ENCODE peak calls at places on chromosomes 12 and 14, in five cellular contexts. D is HCT116, L is A673, U is mucosa of descending colon, A is heart right ventricle. V is an unnamed sample.

GRCh38 chr12:113136128-113136989 is 798 bp upstream of the RASAL1 start:
- DNase-seq in L (peak; percentile 54), A (no peak), D (peak; percentile 22), U (peak; percentile 73), V (no peak)

GRCh38 chr14:101761881-101762529 is 496 bp downstream of the PPP2R5C start:
- DNase-seq in A (no peak), U (peak; percentile 67), D (no peak), L (peak; percentile 11), V (no peak)

GRCh38 chr12:2523881-2524561 is 270.7 kb upstream of the FKBP4 start:
- DNase-seq in U (no peak), L (no peak), A (no peak), D (no peak), V (no peak)

GRCh38 chr12:6960291-6961277 is 9.4 kb downstream of the PTPN6 start:
- DNase-seq in D (no peak), A (no peak), U (no peak), L (no peak), V (no peak)

GRCh38 chr14:64569108-64570045 is 19.6 kb downstream of the PPP1R36 start:
- DNase-seq in D (peak; percentile 62), U (no peak), L (no peak), A (peak; percentile 57), V (no peak)

GRCh38 chr14:95537298-95538089 is 2.6 kb downstream of the GLRX5 start:
- DNase-seq in L (no peak), D (no peak), A (no peak), U (no peak), V (no peak)

GRCh38 chr12:72684491-72684890 is 412.3 kb downstream of the TRHDE start:
- DNase-seq in U (no peak), A (no peak), D (no peak), L (no peak), V (no peak)

GRCh38 chr14:57961793-57962075 is 95.8 kb upstream of the SLC35F4 start:
- DNase-seq in D (no peak), U (no peak), L (no peak), A (no peak), V (no peak)

GRCh38 chr12:94616217-94616729 is 34.1 kb downstream of the TMCC3 start:
- DNase-seq in L (no peak), U (peak; percentile 66), D (no peak), A (no peak), V (no peak)

GRCh38 chr12:45731376-45731775 is 1.9 kb downstream of the ARID2 start:
- DNase-seq in L (no peak), A (no peak), D (no peak), U (no peak), V (no peak)

GRCh38 chr12:19490908-19491307 is 51.6 kb downstream of the AEBP2 start:
- DNase-seq in A (no peak), D (no peak), U (no peak), L (no peak), V (no peak)

GRCh38 chr14:48391661-48392060 is 716.3 kb upstream of the MDGA2 start:
- DNase-seq in L (no peak), D (no peak), A (no peak), U (no peak), V (no peak)

GRCh38 chr12:28258998-28259397 is 68.7 kb downstream of the CCDC91 start:
- DNase-seq in A (no peak), U (no peak), L (no peak), D (no peak), V (no peak)

GRCh38 chr12:46459111-46459510 is 86.5 kb upstream of the SLC38A2 start:
- DNase-seq in U (no peak), L (no peak), D (no peak), A (no peak), V (peak; percentile 13)

GRCh38 chr12:47867496-47867941 is 37.3 kb downstream of the VDR start:
- DNase-seq in U (no peak), D (no peak), A (no peak), L (peak; percentile 33), V (no peak)

GRCh38 chr12:6963741-6964446 is 6.6 kb downstream of the PHB2 start:
- DNase-seq in U (peak; percentile 65), L (no peak), A (no peak), D (no peak), V (no peak)

GRCh38 chr12:61011767-61012423 is 1248.3 kb upstream of the USP15 start:
- DNase-seq in A (no peak), D (no peak), L (no peak), U (no peak), V (no peak)

GRCh38 chr14:24321212-24321975 is 10.1 kb downstream of the LTB4R start:
- DNase-seq in D (no peak), A (no peak), L (no peak), U (no peak), V (no peak)

GRCh38 chr12:57810450-57810849 is 8.1 kb downstream of the AVIL start:
- DNase-seq in U (no peak), D (peak; percentile 34), L (no peak), A (no peak), V (no peak)

GRCh38 chr12:32897688-32898573 is 1.4 kb upstream of the PKP2 start:
- DNase-seq in D (no peak), L (no peak), U (peak; percentile 49), A (no peak), V (no peak)

GRCh38 chr14:44165286-44165685 is 341.8 kb downstream of the FSCB start:
- DNase-seq in U (no peak), D (no peak), A (no peak), L (peak; percentile 78), V (no peak)

DNA sequence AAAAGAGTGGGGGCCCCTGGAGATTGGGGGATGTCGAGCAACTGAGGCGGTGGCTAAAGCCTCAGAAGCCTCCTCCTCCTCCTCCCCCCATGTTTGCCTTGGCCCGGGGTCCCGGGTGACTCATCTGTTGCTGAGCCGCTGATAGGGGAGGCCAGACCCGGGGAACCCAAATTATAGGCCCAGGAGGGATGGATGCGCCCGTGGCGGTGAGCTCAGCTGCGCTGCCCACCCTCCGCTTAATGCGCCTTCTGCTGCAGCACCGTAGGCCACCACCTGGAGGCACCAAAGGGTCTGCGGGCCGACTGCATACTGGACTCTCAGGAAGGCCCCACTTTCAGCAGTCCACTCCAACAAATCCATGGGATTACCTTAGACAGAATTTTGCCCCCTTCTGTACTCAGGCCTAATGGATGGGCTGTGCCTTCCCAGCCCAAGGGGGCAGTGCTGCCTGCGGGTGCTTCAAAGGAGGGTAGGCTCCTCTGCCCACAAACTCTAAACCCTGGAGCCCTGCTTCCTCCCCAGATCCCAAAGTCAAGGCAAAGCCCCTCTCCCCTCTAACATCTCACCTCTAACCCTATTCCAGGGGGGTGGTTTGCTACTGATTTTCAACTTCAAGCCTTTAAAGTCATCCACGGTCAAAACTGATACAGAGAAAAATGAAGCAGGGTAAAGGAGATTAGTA is 2.6 kb upstream of the WNT10B start:
- DNase-seq in L (no peak), U (peak; percentile 66), D (no peak), A (no peak), V (no peak)
- H3K4me1 ChIP-seq in L (peaks cover 25% of the 10 kb centered on the region), U (peaks cover 46% of the 10 kb centered on the region), D (peaks cover 9% of the 10 kb centered on the region), A (peaks cover 55% of the 10 kb centered on the region), V (peaks cover 20% of the 10 kb centered on the region)

DNA sequence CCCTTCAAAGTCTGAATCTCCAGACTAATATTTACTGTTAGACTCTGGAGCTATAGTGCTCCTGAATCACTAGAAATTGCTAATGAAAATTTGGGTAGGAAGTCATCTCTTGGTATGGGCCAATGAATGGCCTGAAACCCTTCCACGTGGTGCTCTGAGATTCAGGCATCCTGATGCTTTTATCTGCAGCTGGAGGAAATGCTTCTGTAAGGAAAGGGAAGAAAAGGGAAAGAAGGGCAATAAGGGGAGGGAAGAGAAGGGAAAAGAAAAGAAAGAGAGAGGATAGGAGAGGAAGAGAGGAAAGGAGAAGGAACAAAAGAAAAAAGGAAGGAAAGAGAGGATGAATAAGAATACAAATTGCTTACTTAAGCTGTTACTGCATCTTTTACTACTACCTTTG is 182.3 kb downstream of the GRIP1 start:
- DNase-seq in D (no peak), A (no peak), U (no peak), L (no peak), V (no peak)
- H3K4me1 ChIP-seq in D (no peaks in the 10 kb centered on the region), A (no peaks in the 10 kb centered on the region), U (no peaks in the 10 kb centered on the region), L (no peaks in the 10 kb centered on the region), V (peaks cover 4% of the 10 kb centered on the region)

GRCh38 chr14:103547941-103548462 is 14.5 kb downstream of the BAG5 start:
- DNase-seq in U (no peak), D (no peak), A (no peak), L (no peak), V (no peak)
- H3K4me1 ChIP-seq in U (peaks cover 24% of the 10 kb centered on the region), D (peaks cover 18% of the 10 kb centered on the region), A (peaks cover 83% of the 10 kb centered on the region), L (peaks cover 22% of the 10 kb centered on the region), V (peaks cover 13% of the 10 kb centered on the region)

DNA sequence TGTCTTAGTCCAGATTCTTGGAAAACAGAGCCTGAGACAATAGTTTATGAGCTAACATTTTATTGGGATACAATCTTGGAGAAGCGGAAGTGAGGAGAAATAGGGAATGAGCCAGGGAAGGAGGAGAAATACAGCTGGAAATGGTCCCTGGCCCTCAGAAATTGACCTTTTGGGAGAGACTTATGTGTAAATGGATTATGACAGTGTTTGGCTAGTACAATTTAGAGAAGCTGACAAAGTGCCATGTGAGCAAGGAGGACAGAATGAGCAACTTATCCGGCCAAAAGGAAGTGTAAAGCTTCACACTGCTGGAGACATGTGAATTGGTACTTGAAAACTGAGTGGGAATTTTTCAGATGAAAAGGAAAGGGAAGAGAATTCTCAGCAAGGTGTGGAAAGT is 2.9 kb downstream of the GLIPR1 start:
- DNase-seq in U (no peak), A (no peak), D (no peak), L (no peak), V (no peak)
- H3K4me1 ChIP-seq in U (no peaks in the 10 kb centered on the region), A (peaks cover 7% of the 10 kb centered on the region), D (peaks cover 6% of the 10 kb centered on the region), L (peaks cover 39% of the 10 kb centered on the region), V (peaks cover 2% of the 10 kb centered on the region)

V was measured in iPS DF 6.9.